ENCODE peak calls at places on chromosome 5, in seven cellular contexts. T is spleen, K is tibial nerve, V is heart left ventricle, F is body of pancreas, Z is mucosa of descending colon, U is stomach. W is an unnamed sample.
A peak's percentile ranks its signal among the peaks of the same experiment; 100 is the strongest.

GRCh38 chr5:171261361-171261760 is 47.7 kb upstream of the TLX3 start:
- DNase-seq in F (no peak), T (no peak), Z (no peak), V (no peak), U (no peak), K (no peak), W (no peak)

GRCh38 chr5:168128556-168128955 is 162.9 kb upstream of the WWC1 start:
- DNase-seq in U (peak; percentile 54), K (no peak), V (peak; percentile 35), F (no peak), T (no peak), Z (no peak), W (no peak)

GRCh38 chr5:172878585-172879433 is 44.8 kb downstream of the ERGIC1 start:
- DNase-seq in K (no peak), F (no peak), U (no peak), V (peak; percentile 40), Z (no peak), T (no peak), W (no peak)

GRCh38 chr5:155987261-155987810 is 339.6 kb upstream of the SGCD start:
- DNase-seq in F (no peak), U (no peak), Z (no peak), T (no peak), K (no peak), V (no peak), W (no peak)

GRCh38 chr5:83715316-83716060 is 5.2 kb downstream of the HAPLN1 start:
- DNase-seq in U (no peak), V (no peak), Z (no peak), K (no peak), F (no peak), T (no peak), W (no peak)

GRCh38 chr5:149540098-149540497 is 11.1 kb downstream of the CSNK1A1 start:
- DNase-seq in Z (no peak), T (no peak), V (no peak), U (no peak), F (no peak), K (no peak), W (no peak)

GRCh38 chr5:168219515-168220410 is 71.7 kb upstream of the WWC1 start:
- DNase-seq in K (peak; percentile 89), Z (peak; percentile 87), T (no peak), F (peak; percentile 66), U (peak; percentile 55), V (no peak), W (peak; percentile 66)

GRCh38 chr5:131994533-131995226 is 16.8 kb downstream of the ACSL6 start:
- DNase-seq in K (no peak), V (no peak), T (peak; percentile 61), U (no peak), Z (no peak), F (no peak), W (no peak)

GRCh38 chr5:16880547-16880946 is 55.5 kb downstream of the MYO10 start:
- DNase-seq in K (no peak), T (no peak), Z (no peak), U (no peak), V (no peak), F (no peak), W (no peak)

GRCh38 chr5:124061663-124062062 is 549.7 kb downstream of the CSNK1G3 start:
- DNase-seq in Z (peak; percentile 60), F (peak; percentile 83), U (peak; percentile 75), T (no peak), K (peak; percentile 71), V (no peak), W (no peak)

GRCh38 chr5:37116359-37116758 is 132.8 kb downstream of the CPLANE1 start:
- DNase-seq in V (no peak), Z (no peak), F (no peak), T (no peak), U (no peak), K (no peak), W (no peak)

GRCh38 chr5:92963801-92964200 is 617.2 kb downstream of the NR2F1-AS1 start:
- DNase-seq in V (no peak), K (no peak), T (no peak), F (no peak), Z (no peak), U (no peak), W (no peak)

GRCh38 chr5:39501403-39501802 is 76.6 kb upstream of the DAB2 start:
- DNase-seq in Z (no peak), T (no peak), U (no peak), V (peak; percentile 48), K (peak; percentile 54), F (no peak), W (no peak)

GRCh38 chr5:147567917-147568598 is 58.2 kb upstream of the DPYSL3 start:
- DNase-seq in U (no peak), K (no peak), Z (no peak), F (no peak), T (no peak), V (no peak), W (peak; percentile 72)

GRCh38 chr5:68770566-68770965 is 323.2 kb upstream of the SLC30A5 start:
- DNase-seq in Z (no peak), T (no peak), V (no peak), U (no peak), K (no peak), F (no peak), W (no peak)

GRCh38 chr5:111676496-111676895 is 80.5 kb downstream of the NREP start:
- DNase-seq in V (no peak), Z (no peak), U (no peak), T (no peak), K (no peak), F (no peak), W (no peak)

GRCh38 chr5:144598451-144599068 is 427.9 kb downstream of the KCTD16 start:
- DNase-seq in U (peak; percentile 44), K (no peak), T (peak; percentile 66), Z (peak; percentile 11), V (no peak), F (peak; percentile 86), W (no peak)

GRCh38 chr5:33049845-33050244 is 338.7 kb downstream of the NPR3 start:
- DNase-seq in K (no peak), F (no peak), V (no peak), Z (no peak), U (no peak), T (no peak), W (no peak)

GRCh38 chr5:33043598-33043997 is 332.5 kb downstream of the NPR3 start:
- DNase-seq in Z (no peak), K (no peak), T (no peak), V (no peak), F (no peak), U (no peak), W (no peak)

GRCh38 chr5:33049298-33049697 is 338.2 kb downstream of the NPR3 start:
- DNase-seq in F (no peak), T (no peak), U (no peak), Z (peak; percentile 11), V (no peak), K (no peak), W (no peak)

GRCh38 chr5:33046091-33046490 is 335.0 kb downstream of the NPR3 start:
- DNase-seq in V (no peak), K (no peak), Z (no peak), T (no peak), U (no peak), F (no peak), W (no peak)

DNA sequence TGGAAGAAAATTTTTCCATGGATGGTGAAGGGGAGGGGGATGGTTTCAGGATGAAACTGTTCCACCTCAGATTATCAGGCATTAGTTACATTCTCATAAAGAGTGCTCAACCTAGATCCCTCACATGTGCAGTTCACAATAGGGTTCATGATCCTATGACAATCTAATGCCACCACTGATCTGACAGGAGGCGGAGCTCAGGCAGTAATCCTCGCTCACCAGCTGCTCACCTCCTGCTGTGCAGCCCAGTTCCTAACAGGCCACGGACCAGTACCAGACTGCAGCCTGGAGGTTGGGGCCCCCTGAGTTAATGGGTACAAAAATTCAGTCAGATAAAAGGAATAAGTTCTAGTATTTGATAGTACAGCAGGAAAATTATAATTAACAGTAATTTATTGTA is 337.2 kb downstream of the NPR3 start:
- DNase-seq in T (no peak), U (no peak), V (no peak), F (no peak), Z (no peak), K (no peak), W (no peak)
- H3K9me3 ChIP-seq in T (no peaks in the 10 kb centered on the region), U (no peaks in the 10 kb centered on the region), V (no peaks in the 10 kb centered on the region), F (no peaks in the 10 kb centered on the region), Z (peaks cover 2% of the 10 kb centered on the region), K (no peaks in the 10 kb centered on the region), W (no peaks in the 10 kb centered on the region)

DNA sequence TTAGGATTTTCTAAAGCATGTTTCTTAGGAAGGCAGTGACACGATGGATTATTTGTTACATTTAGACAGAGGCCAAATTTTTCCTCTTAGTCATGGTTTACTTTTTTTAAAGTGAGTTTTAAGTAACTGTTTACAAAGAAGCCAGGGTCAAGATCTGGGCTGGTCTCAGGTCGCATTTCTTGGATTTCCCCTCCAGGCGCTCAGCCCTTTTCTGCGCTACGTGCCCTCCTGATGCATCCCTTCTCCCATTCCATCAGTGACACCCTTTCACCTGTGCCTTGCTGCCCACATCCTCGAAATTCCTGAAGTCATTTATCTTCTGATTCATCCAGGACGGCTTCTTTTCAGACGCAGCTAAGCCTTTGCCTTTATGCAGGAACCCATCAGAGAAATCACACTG is 330.3 kb downstream of the IRX1 start:
- DNase-seq in T (no peak), Z (no peak), F (no peak), U (no peak), V (no peak), K (no peak), W (no peak)
- H3K9me3 ChIP-seq in T (peaks cover 14% of the 10 kb centered on the region), Z (peaks cover 16% of the 10 kb centered on the region), F (no peaks in the 10 kb centered on the region), U (no peaks in the 10 kb centered on the region), V (no peaks in the 10 kb centered on the region), K (no peaks in the 10 kb centered on the region), W (no peaks in the 10 kb centered on the region)

GRCh38 chr5:150901446-150901845 is 3.3 kb downstream of the ZNF300 start:
- DNase-seq in K (no peak), U (no peak), F (no peak), Z (no peak), V (no peak), T (no peak), W (no peak)
- H3K9me3 ChIP-seq in K (peaks cover 70% of the 10 kb centered on the region), U (peaks cover 98% of the 10 kb centered on the region), F (peaks cover 43% of the 10 kb centered on the region), Z (peaks cover 84% of the 10 kb centered on the region), V (no peaks in the 10 kb centered on the region), T (peaks cover 100% of the 10 kb centered on the region), W (peaks cover 83% of the 10 kb centered on the region)

DNA sequence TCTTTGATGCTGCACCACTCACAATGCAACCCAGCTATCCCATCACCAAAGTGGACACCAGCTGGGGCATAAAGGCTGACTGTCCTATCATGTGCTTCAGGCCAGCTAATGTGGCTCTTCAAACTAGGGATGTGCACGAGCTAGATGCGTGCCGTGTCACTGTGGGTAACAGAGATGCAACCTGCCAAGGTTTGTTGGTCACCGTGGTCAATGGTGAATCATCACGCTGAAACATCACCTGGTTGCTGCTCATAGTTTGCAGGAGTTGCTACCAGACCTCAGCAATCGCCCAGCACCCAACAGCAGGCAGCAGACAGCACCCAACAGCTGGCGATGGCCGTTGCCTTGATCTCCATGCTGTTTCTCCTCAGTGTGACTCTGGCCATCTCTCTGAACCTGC is 2.1 kb upstream of the PCDHGA1 start:
- DNase-seq in T (no peak), K (no peak), U (no peak), F (no peak), Z (no peak), V (no peak), W (no peak)
- H3K9me3 ChIP-seq in T (peaks cover 98% of the 10 kb centered on the region), K (peaks cover 44% of the 10 kb centered on the region), U (peaks cover 97% of the 10 kb centered on the region), F (peaks cover 32% of the 10 kb centered on the region), Z (peaks cover 32% of the 10 kb centered on the region), V (no peaks in the 10 kb centered on the region), W (no peaks in the 10 kb centered on the region)

DNA sequence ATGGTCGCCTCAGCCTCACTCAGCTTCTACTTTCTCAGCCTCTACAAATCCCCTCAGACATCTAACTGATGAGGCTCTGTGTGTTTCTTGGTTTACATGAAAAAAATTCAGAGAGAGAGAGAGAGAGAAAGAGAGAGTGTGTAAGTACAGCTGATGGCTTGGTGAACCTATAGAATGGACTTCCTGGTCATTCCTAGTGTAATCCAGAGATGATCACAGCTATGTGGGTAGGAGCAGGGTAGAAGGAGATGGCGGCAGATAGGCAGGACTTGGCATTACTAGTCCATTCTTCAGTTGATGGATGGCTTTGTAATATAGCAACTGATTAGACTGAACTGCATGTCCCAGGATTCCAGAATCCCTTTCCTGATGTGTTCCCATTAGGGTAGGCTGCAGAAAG is 429.3 kb upstream of the CLINT1 start:
- DNase-seq in T (no peak), Z (no peak), U (no peak), V (no peak), K (no peak), F (no peak), W (no peak)
- H3K9me3 ChIP-seq in T (peaks cover 4% of the 10 kb centered on the region), Z (no peaks in the 10 kb centered on the region), U (peaks cover 2% of the 10 kb centered on the region), V (no peaks in the 10 kb centered on the region), K (peaks cover under 1% of the 10 kb centered on the region), F (no peaks in the 10 kb centered on the region), W (no peaks in the 10 kb centered on the region)